ENCODE peak calls at places on chromosomes 11 and 22, in eight cellular contexts. One of them, this sample, is unnamed.

GRCh38 chr11:132962026-132962425 is 570.3 kb downstream of the OPCML start:
- DNase-seq in stomach: no peak
- DNase-seq in sigmoid colon: no peak
- DNase-seq in tibial nerve: no peak
- DNase-seq in transverse colon: no peak
- DNase-seq in A549: no peak
- DNase-seq in SK-N-SH: peak; percentile 44
- DNase-seq in H1: no peak
- DNase-seq in this sample: no peak

GRCh38 chr11:128095459-128096096 is 491.8 kb downstream of the ETS1 start:
- DNase-seq in stomach: no peak
- DNase-seq in A549: peak; percentile 45
- DNase-seq in SK-N-SH: no peak
- DNase-seq in H1: no peak
- DNase-seq in tibial nerve: no peak
- DNase-seq in transverse colon: no peak
- DNase-seq in sigmoid colon: no peak
- DNase-seq in this sample: no peak

GRCh38 chr11:106540001-106540400 is 462.5 kb downstream of the AASDHPPT start:
- DNase-seq in A549: no peak
- DNase-seq in tibial nerve: no peak
- DNase-seq in H1: no peak
- DNase-seq in stomach: no peak
- DNase-seq in SK-N-SH: no peak
- DNase-seq in sigmoid colon: no peak
- DNase-seq in transverse colon: no peak
- DNase-seq in this sample: no peak

GRCh38 chr11:114088836-114089235 is 29.3 kb downstream of the ZBTB16 start:
- DNase-seq in transverse colon: no peak
- DNase-seq in sigmoid colon: peak; percentile 67
- DNase-seq in stomach: no peak
- DNase-seq in H1: no peak
- DNase-seq in A549: no peak
- DNase-seq in SK-N-SH: no peak
- DNase-seq in tibial nerve: no peak
- DNase-seq in this sample: no peak

GRCh38 chr11:67372993-67373915 is at the start of gene CLCF1:
- DNase-seq in transverse colon: peak; percentile 83
- DNase-seq in tibial nerve: no peak
- DNase-seq in SK-N-SH: peak; percentile 90
- DNase-seq in stomach: peak; percentile 73
- DNase-seq in H1: peak; percentile 75
- DNase-seq in sigmoid colon: peak; percentile 90
- DNase-seq in A549: peak; percentile 96
- DNase-seq in this sample: peak; percentile 82

GRCh38 chr11:115579181-115579825 is 75.1 kb upstream of the CADM1 start:
- DNase-seq in SK-N-SH: no peak
- DNase-seq in tibial nerve: no peak
- DNase-seq in A549: no peak
- DNase-seq in H1: no peak
- DNase-seq in transverse colon: no peak
- DNase-seq in stomach: no peak
- DNase-seq in sigmoid colon: no peak
- DNase-seq in this sample: no peak

GRCh38 chr11:72864692-72865655 is 50.8 kb downstream of the ATG16L2 start:
- DNase-seq in sigmoid colon: no peak
- DNase-seq in transverse colon: no peak
- DNase-seq in H1: no peak
- DNase-seq in tibial nerve: peak; percentile 32
- DNase-seq in SK-N-SH: peak; percentile 49
- DNase-seq in stomach: no peak
- DNase-seq in A549: no peak
- DNase-seq in this sample: no peak

GRCh38 chr11:64131657-64132387 is 34.1 kb downstream of the MACROD1 start:
- DNase-seq in sigmoid colon: no peak
- DNase-seq in tibial nerve: no peak
- DNase-seq in A549: no peak
- DNase-seq in transverse colon: no peak
- DNase-seq in stomach: no peak
- DNase-seq in SK-N-SH: no peak
- DNase-seq in H1: no peak
- DNase-seq in this sample: no peak

GRCh38 chr11:31813961-31814868 is 3.1 kb upstream of the PAX6 start:
- DNase-seq in sigmoid colon: peak; percentile 57
- DNase-seq in A549: no peak
- DNase-seq in SK-N-SH: peak; percentile 48
- DNase-seq in H1: peak; percentile 73
- DNase-seq in transverse colon: no peak
- DNase-seq in stomach: no peak
- DNase-seq in tibial nerve: no peak
- DNase-seq in this sample: no peak

GRCh38 chr11:14342906-14343305 is 16.1 kb downstream of the RRAS2 start:
- DNase-seq in sigmoid colon: no peak
- DNase-seq in tibial nerve: no peak
- DNase-seq in transverse colon: no peak
- DNase-seq in H1: no peak
- DNase-seq in SK-N-SH: no peak
- DNase-seq in A549: no peak
- DNase-seq in stomach: no peak
- DNase-seq in this sample: no peak

GRCh38 chr11:7444582-7444981 is 40.7 kb upstream of the OLFML1 start:
- DNase-seq in tibial nerve: no peak
- DNase-seq in SK-N-SH: no peak
- DNase-seq in transverse colon: no peak
- DNase-seq in sigmoid colon: no peak
- DNase-seq in H1: no peak
- DNase-seq in stomach: no peak
- DNase-seq in A549: no peak
- DNase-seq in this sample: no peak

GRCh38 chr11:7571640-7572000 is 57.8 kb downstream of the PPFIBP2 start:
- DNase-seq in A549: peak; percentile 79
- DNase-seq in tibial nerve: peak; percentile 83
- DNase-seq in H1: peak; percentile 88
- DNase-seq in sigmoid colon: peak; percentile 73
- DNase-seq in transverse colon: peak; percentile 82
- DNase-seq in SK-N-SH: peak; percentile 70
- DNase-seq in stomach: peak; percentile 79
- DNase-seq in this sample: peak; percentile 82

GRCh38 chr22:41367039-41367679 is 14.6 kb upstream of the TEF start:
- DNase-seq in A549: peak; percentile 57
- DNase-seq in sigmoid colon: peak; percentile 99
- DNase-seq in transverse colon: peak; percentile 95
- DNase-seq in SK-N-SH: peak; percentile 91
- DNase-seq in tibial nerve: peak; percentile 89
- DNase-seq in H1: peak; percentile 66
- DNase-seq in stomach: peak; percentile 98
- DNase-seq in this sample: peak; percentile 99

GRCh38 chr22:17774206-17774927 is at the start of gene BID:
- DNase-seq in tibial nerve: no peak
- DNase-seq in stomach: peak; percentile 60
- DNase-seq in A549: no peak
- DNase-seq in H1: no peak
- DNase-seq in sigmoid colon: no peak
- DNase-seq in SK-N-SH: peak; percentile 84
- DNase-seq in transverse colon: peak; percentile 75
- DNase-seq in this sample: no peak

DNA sequence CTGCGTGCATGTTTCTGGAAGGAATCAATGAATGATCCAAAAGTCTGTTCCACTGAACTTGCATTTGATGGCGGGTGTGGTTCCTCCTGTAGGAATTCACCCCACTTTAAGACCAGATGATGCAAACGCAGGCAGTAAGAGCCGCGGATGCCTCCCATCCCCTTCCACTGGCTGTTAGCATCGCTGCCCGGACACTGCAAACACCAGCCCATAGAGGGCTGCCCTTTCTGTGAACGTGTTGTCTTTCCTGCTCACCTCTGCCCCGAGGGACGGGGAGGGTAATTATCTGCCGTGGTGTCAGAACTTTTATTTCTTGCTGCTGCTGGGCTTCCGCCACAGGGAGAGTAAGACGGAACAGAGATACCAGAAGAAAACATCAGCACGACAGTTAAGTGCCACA is 53.0 kb upstream of the NECTIN1 start:
- DNase-seq in stomach: no peak
- DNase-seq in SK-N-SH: no peak
- DNase-seq in sigmoid colon: no peak
- DNase-seq in transverse colon: no peak
- DNase-seq in A549: no peak
- DNase-seq in tibial nerve: no peak
- DNase-seq in H1: no peak
- DNase-seq in this sample: no peak
- H3K4me3 ChIP-seq in stomach: no peak overlapping the region
- H3K4me3 ChIP-seq in SK-N-SH: no peak overlapping the region
- H3K4me3 ChIP-seq in sigmoid colon: no peak overlapping the region
- H3K4me3 ChIP-seq in transverse colon: no peak overlapping the region
- H3K4me3 ChIP-seq in A549: no peak overlapping the region
- H3K4me3 ChIP-seq in tibial nerve: no peak overlapping the region
- H3K4me3 ChIP-seq in H1: no peak overlapping the region
- H3K4me3 ChIP-seq in this sample: no peak overlapping the region

DNA sequence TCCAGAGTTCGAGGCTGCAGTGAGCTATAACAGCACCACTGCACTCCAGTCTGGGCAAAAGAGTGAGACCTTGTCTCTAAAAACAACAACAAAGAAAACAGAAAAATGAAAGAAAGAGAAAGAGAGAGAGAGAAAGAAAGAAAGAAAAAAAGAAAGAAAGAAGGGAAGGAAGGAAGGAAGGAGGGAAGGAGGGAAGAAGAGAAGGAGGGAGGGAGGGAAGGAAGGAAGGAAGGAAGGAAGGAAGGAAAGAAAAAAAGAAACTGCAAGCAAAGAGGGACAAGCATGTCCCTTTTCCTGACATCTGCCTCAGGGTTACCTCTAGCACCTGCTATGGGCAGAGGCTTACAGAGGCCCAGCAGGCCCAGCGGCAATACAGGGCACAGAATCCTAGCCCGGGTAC is 475.0 kb downstream of the MIAT start:
- DNase-seq in A549: no peak
- DNase-seq in sigmoid colon: no peak
- DNase-seq in stomach: no peak
- DNase-seq in H1: no peak
- DNase-seq in transverse colon: no peak
- DNase-seq in tibial nerve: no peak
- DNase-seq in SK-N-SH: no peak
- DNase-seq in this sample: no peak
- TF ChIP-seq EP300 in A549: no peak
- TF ChIP-seq EP300 in sigmoid colon: no peak
- TF ChIP-seq EP300 in stomach: no peak
- TF ChIP-seq EP300 in H1: no peak
- TF ChIP-seq EP300 in transverse colon: no peak
- TF ChIP-seq EP300 in tibial nerve: no peak
- TF ChIP-seq EP300 in SK-N-SH: no peak
- TF ChIP-seq EP300 in this sample: no peak

GRCh38 chr11:3954448-3955298 is 99.2 kb downstream of the STIM1 start:
- DNase-seq in SK-N-SH: no peak
- DNase-seq in transverse colon: no peak
- DNase-seq in tibial nerve: no peak
- DNase-seq in sigmoid colon: no peak
- DNase-seq in H1: no peak
- DNase-seq in stomach: no peak
- DNase-seq in A549: no peak
- DNase-seq in this sample: no peak

GRCh38 chr11:3950996-3951662 is 95.7 kb downstream of the STIM1 start:
- DNase-seq in H1: no peak
- DNase-seq in SK-N-SH: no peak
- DNase-seq in stomach: no peak
- DNase-seq in tibial nerve: no peak
- DNase-seq in A549: peak; percentile 19
- DNase-seq in transverse colon: no peak
- DNase-seq in sigmoid colon: no peak
- DNase-seq in this sample: no peak

GRCh38 chr11:3955299-3955665 is 99.8 kb downstream of the STIM1 start:
- DNase-seq in tibial nerve: no peak
- DNase-seq in sigmoid colon: no peak
- DNase-seq in stomach: no peak
- DNase-seq in transverse colon: no peak
- DNase-seq in SK-N-SH: no peak
- DNase-seq in H1: no peak
- DNase-seq in A549: no peak
- DNase-seq in this sample: no peak

GRCh38 chr11:3952715-3953114 is 97.3 kb downstream of the STIM1 start:
- DNase-seq in transverse colon: no peak
- DNase-seq in stomach: no peak
- DNase-seq in tibial nerve: no peak
- DNase-seq in A549: no peak
- DNase-seq in H1: no peak
- DNase-seq in sigmoid colon: no peak
- DNase-seq in SK-N-SH: no peak
- DNase-seq in this sample: no peak

DNA sequence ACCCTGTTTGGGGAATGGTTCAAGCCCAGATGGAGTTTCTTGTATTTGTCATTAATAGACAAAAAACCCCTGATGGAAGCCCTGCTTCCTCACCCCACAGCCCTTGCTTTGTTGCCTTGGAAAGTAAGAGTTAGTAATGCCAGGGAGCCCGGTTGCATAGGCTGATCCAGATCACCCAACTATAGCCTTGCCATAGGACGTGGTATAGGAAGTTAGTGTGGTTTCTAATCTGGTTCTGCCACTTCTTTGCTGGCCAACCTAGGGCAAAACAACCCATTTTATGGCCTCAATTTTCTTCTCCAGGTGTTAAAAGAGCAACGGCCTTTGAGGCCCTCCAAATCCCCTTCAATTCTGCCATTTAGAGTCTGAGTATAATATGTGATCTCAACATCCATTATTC is 97.9 kb downstream of the STIM1 start:
- DNase-seq in H1: no peak
- DNase-seq in stomach: no peak
- DNase-seq in A549: no peak
- DNase-seq in transverse colon: no peak
- DNase-seq in SK-N-SH: no peak
- DNase-seq in tibial nerve: no peak
- DNase-seq in sigmoid colon: no peak
- DNase-seq in this sample: no peak
- H3K4me1 ChIP-seq in H1: no peaks in the 10 kb centered on the region
- H3K4me1 ChIP-seq in stomach: peaks cover 13% of the 10 kb centered on the region
- H3K4me1 ChIP-seq in A549: peaks cover 16% of the 10 kb centered on the region
- H3K4me1 ChIP-seq in transverse colon: peaks cover 38% of the 10 kb centered on the region
- H3K4me1 ChIP-seq in SK-N-SH: no peaks in the 10 kb centered on the region
- H3K4me1 ChIP-seq in tibial nerve: no peaks in the 10 kb centered on the region
- H3K4me1 ChIP-seq in sigmoid colon: peaks cover 27% of the 10 kb centered on the region
- H3K4me1 ChIP-seq in this sample: peaks cover 22% of the 10 kb centered on the region

GRCh38 chr11:86161373-86162255 is 82.9 kb upstream of the EED start:
- DNase-seq in sigmoid colon: no peak
- DNase-seq in stomach: no peak
- DNase-seq in tibial nerve: no peak
- DNase-seq in A549: no peak
- DNase-seq in H1: no peak
- DNase-seq in transverse colon: no peak
- DNase-seq in SK-N-SH: no peak
- DNase-seq in this sample: no peak
- H3K4me3 ChIP-seq in sigmoid colon: no peak overlapping the region
- H3K4me3 ChIP-seq in stomach: no peak overlapping the region
- H3K4me3 ChIP-seq in tibial nerve: no peak overlapping the region
- H3K4me3 ChIP-seq in A549: no peak overlapping the region
- H3K4me3 ChIP-seq in H1: no peak overlapping the region
- H3K4me3 ChIP-seq in transverse colon: no peak overlapping the region
- H3K4me3 ChIP-seq in SK-N-SH: no peak overlapping the region
- H3K4me3 ChIP-seq in this sample: no peak overlapping the region

DNA sequence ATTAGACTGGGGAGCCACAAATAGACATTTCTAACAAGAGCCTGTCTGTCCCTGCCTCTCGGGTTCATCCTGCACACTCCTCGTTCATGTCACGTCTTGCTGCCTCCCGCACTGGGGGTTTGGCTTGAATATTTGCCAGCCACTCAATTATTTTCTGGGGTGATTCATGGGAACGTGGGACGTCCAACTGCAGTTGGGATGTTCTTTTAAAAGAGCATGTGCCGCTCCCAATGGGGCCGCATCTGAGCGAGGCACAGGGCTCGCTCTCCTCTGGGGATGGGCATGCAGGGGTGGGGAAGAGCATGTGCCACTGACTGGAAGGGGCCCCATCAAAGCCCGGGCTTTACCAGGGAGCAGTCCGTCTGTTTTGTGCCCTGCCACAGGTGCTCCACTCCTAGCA is 43.4 kb downstream of the PARVG start:
- DNase-seq in H1: peak; percentile 31
- DNase-seq in A549: no peak
- DNase-seq in sigmoid colon: peak; percentile 39
- DNase-seq in stomach: no peak
- DNase-seq in transverse colon: no peak
- DNase-seq in SK-N-SH: no peak
- DNase-seq in tibial nerve: no peak
- DNase-seq in this sample: peak; percentile 2
- TF ChIP-seq EP300 in H1: no peak
- TF ChIP-seq EP300 in A549: no peak
- TF ChIP-seq EP300 in sigmoid colon: no peak
- TF ChIP-seq EP300 in stomach: no peak
- TF ChIP-seq EP300 in transverse colon: no peak
- TF ChIP-seq EP300 in SK-N-SH: no peak
- TF ChIP-seq EP300 in tibial nerve: no peak
- TF ChIP-seq EP300 in this sample: no peak

This sample was measured in ovary.